ENCODE peak calls at places on chromosomes 1 and 21, in four cellular contexts. One of them, this sample, is unnamed.

GRCh38 chr1:228007054-228007800 is 429 bp downstream of the WNT3A start:
- DNase-seq in spleen: peak
- DNase-seq in HepG2: no peak
- DNase-seq in stomach: peak
- DNase-seq in this sample: no peak

GRCh38 chr1:41021526-41022308 is at the start of gene SLFNL1:
- DNase-seq in spleen: no peak
- DNase-seq in stomach: no peak
- DNase-seq in HepG2: no peak
- DNase-seq in this sample: no peak

GRCh38 chr1:47663286-47663685 is 225.4 kb downstream of the FOXD2 start:
- DNase-seq in stomach: no peak
- DNase-seq in spleen: peak
- DNase-seq in HepG2: no peak
- DNase-seq in this sample: no peak

GRCh38 chr1:66489146-66489545 is 44.8 kb upstream of the SGIP1 start:
- DNase-seq in spleen: no peak
- DNase-seq in HepG2: no peak
- DNase-seq in stomach: no peak
- DNase-seq in this sample: no peak

GRCh38 chr1:56385314-56385713 is 194.0 kb downstream of the PLPP3 start:
- DNase-seq in HepG2: no peak
- DNase-seq in spleen: no peak
- DNase-seq in stomach: no peak
- DNase-seq in this sample: no peak

GRCh38 chr21:44529011-44529421 is 11.0 kb downstream of the KRTAP10-1 start:
- DNase-seq in spleen: no peak
- DNase-seq in stomach: peak
- DNase-seq in HepG2: no peak
- DNase-seq in this sample: no peak

GRCh38 chr1:111197598-111198289 is 2.7 kb downstream of the DENND2D start:
- DNase-seq in HepG2: no peak
- DNase-seq in spleen: peak
- DNase-seq in stomach: no peak
- DNase-seq in this sample: no peak

GRCh38 chr21:35149698-35150097 is 100.6 kb upstream of the RUNX1 start:
- DNase-seq in HepG2: no peak
- DNase-seq in spleen: no peak
- DNase-seq in stomach: no peak
- DNase-seq in this sample: no peak

GRCh38 chr1:84174051-84174556 is 30.0 kb downstream of the PRKACB start:
- DNase-seq in spleen: no peak
- DNase-seq in HepG2: peak
- DNase-seq in stomach: no peak
- DNase-seq in this sample: no peak

GRCh38 chr1:192974701-192975100 is 84.5 kb downstream of the UCHL5 start:
- DNase-seq in stomach: no peak
- DNase-seq in HepG2: no peak
- DNase-seq in spleen: no peak
- DNase-seq in this sample: no peak

GRCh38 chr1:8040586-8040985 is 14.5 kb upstream of the ERRFI1 start:
- DNase-seq in spleen: no peak
- DNase-seq in stomach: peak
- DNase-seq in HepG2: peak
- DNase-seq in this sample: peak

GRCh38 chr1:94063379-94063778 is 57.6 kb downstream of the ABCA4 start:
- DNase-seq in spleen: no peak
- DNase-seq in stomach: peak
- DNase-seq in HepG2: peak
- DNase-seq in this sample: no peak

GRCh38 chr1:13801232-13801631 is 101.2 kb downstream of the PRDM2 start:
- DNase-seq in HepG2: no peak
- DNase-seq in stomach: peak
- DNase-seq in spleen: no peak
- DNase-seq in this sample: peak

GRCh38 chr1:56566040-56566774 is 13.2 kb downstream of the PLPP3 start:
- DNase-seq in spleen: no peak
- DNase-seq in stomach: no peak
- DNase-seq in HepG2: peak
- DNase-seq in this sample: no peak

GRCh38 chr21:36647279-36648093 is 51.4 kb upstream of the SIM2 start:
- DNase-seq in stomach: peak
- DNase-seq in spleen: no peak
- DNase-seq in HepG2: peak
- DNase-seq in this sample: no peak

GRCh38 chr1:61839702-61840101 is 97.4 kb downstream of the PATJ start:
- DNase-seq in spleen: no peak
- DNase-seq in HepG2: no peak
- DNase-seq in stomach: no peak
- DNase-seq in this sample: no peak

GRCh38 chr1:163074716-163075284 is 5.6 kb downstream of the RGS4 start:
- DNase-seq in HepG2: no peak
- DNase-seq in stomach: no peak
- DNase-seq in spleen: no peak
- DNase-seq in this sample: no peak

GRCh38 chr1:244254467-244254866 is 197.2 kb downstream of the ADSS2 start:
- DNase-seq in spleen: peak
- DNase-seq in stomach: no peak
- DNase-seq in HepG2: no peak
- DNase-seq in this sample: no peak

GRCh38 chr1:212606734-212607205 is 1.8 kb upstream of the ATF3 start:
- DNase-seq in spleen: peak
- DNase-seq in stomach: peak
- DNase-seq in HepG2: no peak
- DNase-seq in this sample: peak

GRCh38 chr21:26194811-26195251 is 24.3 kb upstream of the APP start:
- DNase-seq in HepG2: no peak
- DNase-seq in stomach: no peak
- DNase-seq in spleen: no peak
- DNase-seq in this sample: no peak

GRCh38 chr21:45942011-45942546 is 39.5 kb upstream of the COL6A1 start:
- DNase-seq in HepG2: no peak
- DNase-seq in stomach: no peak
- DNase-seq in spleen: no peak
- DNase-seq in this sample: no peak

GRCh38 chr1:62271932-62272728 is 47.1 kb downstream of the KANK4 start:
- DNase-seq in HepG2: no peak
- DNase-seq in spleen: peak
- DNase-seq in stomach: no peak
- DNase-seq in this sample: no peak

GRCh38 chr1:43414634-43415223 is 25.0 kb downstream of the SZT2 start:
- DNase-seq in spleen: no peak
- DNase-seq in stomach: peak
- DNase-seq in HepG2: peak
- DNase-seq in this sample: peak

GRCh38 chr1:55572878-55573734 is 357.9 kb upstream of the USP24 start:
- DNase-seq in spleen: no peak
- DNase-seq in HepG2: peak
- DNase-seq in stomach: no peak
- DNase-seq in this sample: no peak

GRCh38 chr1:198771562-198772153 is 132.8 kb downstream of the PTPRC start:
- DNase-seq in spleen: no peak
- DNase-seq in stomach: no peak
- DNase-seq in HepG2: peak
- DNase-seq in this sample: no peak

GRCh38 chr1:37415611-37416244 is 58.7 kb upstream of the ZC3H12A start:
- DNase-seq in HepG2: no peak
- DNase-seq in stomach: no peak
- DNase-seq in spleen: peak
- DNase-seq in this sample: no peak

GRCh38 chr1:228311091-228311490 is 95.5 kb downstream of the TRIM11 start:
- DNase-seq in HepG2: no peak
- DNase-seq in spleen: no peak
- DNase-seq in stomach: no peak
- DNase-seq in this sample: no peak

GRCh38 chr1:150563340-150564038 is 14.3 kb downstream of the ADAMTSL4 start:
- DNase-seq in stomach: peak
- DNase-seq in HepG2: no peak
- DNase-seq in spleen: peak
- DNase-seq in this sample: peak

GRCh38 chr1:20540281-20540680 is 12.1 kb upstream of the FAM43B start:
- DNase-seq in stomach: no peak
- DNase-seq in spleen: no peak
- DNase-seq in HepG2: no peak
- DNase-seq in this sample: no peak

GRCh38 chr21:42642219-42642745 is 11.1 kb upstream of the PDE9A start:
- DNase-seq in stomach: no peak
- DNase-seq in HepG2: no peak
- DNase-seq in spleen: peak
- DNase-seq in this sample: no peak

GRCh38 chr1:116857092-116857491 is 52.6 kb upstream of the PTGFRN start:
- DNase-seq in spleen: no peak
- DNase-seq in stomach: no peak
- DNase-seq in HepG2: no peak
- DNase-seq in this sample: no peak

GRCh38 chr1:153515504-153516394 is 20.0 kb downstream of the S100A6 start:
- DNase-seq in HepG2: no peak
- DNase-seq in spleen: peak
- DNase-seq in stomach: peak
- DNase-seq in this sample: peak
- TF ChIP-seq POLR2AphosphoS5 in HepG2: no peak
- TF ChIP-seq POLR2AphosphoS5 in spleen: no peak
- TF ChIP-seq POLR2AphosphoS5 in stomach: peak
- TF ChIP-seq POLR2AphosphoS5 in this sample: peak

GRCh38 chr1:17235135-17235880 is 13.6 kb upstream of the PADI3 start:
- DNase-seq in spleen: no peak
- DNase-seq in stomach: no peak
- DNase-seq in HepG2: no peak
- DNase-seq in this sample: no peak

GRCh38 chr1:17239420-17239819 is 9.5 kb upstream of the PADI3 start:
- DNase-seq in spleen: no peak
- DNase-seq in HepG2: peak
- DNase-seq in stomach: no peak
- DNase-seq in this sample: no peak

GRCh38 chr1:17234405-17234804 is 14.5 kb upstream of the PADI3 start:
- DNase-seq in stomach: no peak
- DNase-seq in HepG2: no peak
- DNase-seq in spleen: no peak
- DNase-seq in this sample: no peak

GRCh38 chr1:17233675-17234074 is 15.2 kb upstream of the PADI3 start:
- DNase-seq in HepG2: no peak
- DNase-seq in spleen: no peak
- DNase-seq in stomach: peak
- DNase-seq in this sample: peak

DNA sequence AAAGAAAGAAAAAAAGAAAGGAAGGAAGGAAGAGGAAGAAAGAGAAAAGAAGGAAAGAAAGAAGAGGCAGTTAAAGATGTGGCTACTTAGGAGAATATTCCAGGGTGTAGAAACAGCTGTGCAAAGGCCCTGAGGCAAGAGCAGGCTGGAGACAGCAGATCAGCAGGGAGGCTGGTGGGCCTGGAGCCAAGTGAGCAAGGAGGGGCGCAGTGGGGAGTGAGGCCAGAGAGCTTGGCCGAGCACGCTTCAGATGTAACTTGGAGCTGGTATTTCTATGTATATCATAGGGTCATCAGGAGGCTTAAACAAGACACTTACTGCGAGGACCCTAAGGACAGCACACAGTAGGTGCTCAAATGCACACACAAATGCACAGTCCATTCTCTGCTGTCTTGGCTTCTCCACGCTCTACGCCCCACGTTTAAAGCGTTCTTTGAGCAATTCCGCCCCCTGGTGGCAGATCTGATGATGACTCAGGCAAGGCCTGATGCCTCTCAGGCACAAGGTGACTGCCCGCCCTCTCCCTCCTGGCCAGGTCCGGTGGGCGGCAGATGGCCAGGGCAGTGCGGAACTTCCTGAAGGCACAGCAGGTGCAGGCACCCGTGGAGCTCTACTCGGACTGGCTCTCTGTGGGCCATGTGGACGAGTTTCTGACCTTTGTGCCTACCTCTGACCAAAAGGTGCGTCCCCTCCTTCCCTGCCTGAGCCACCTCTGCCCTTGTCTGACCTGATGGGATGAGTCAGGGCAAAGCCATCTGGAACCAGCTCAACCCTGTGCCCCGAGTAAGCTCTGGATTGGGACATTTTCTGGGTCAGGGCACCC is 11.9 kb upstream of the PADI3 start:
- DNase-seq in spleen: peak
- DNase-seq in stomach: peak
- DNase-seq in HepG2: peak
- DNase-seq in this sample: peak
- TF ChIP-seq POLR2A in spleen: no peak
- TF ChIP-seq POLR2A in stomach: no peak
- TF ChIP-seq POLR2A in HepG2: no peak
- TF ChIP-seq POLR2A in this sample: no peak

GRCh38 chr1:152188673-152189591 is 29.9 kb upstream of the RPTN start:
- DNase-seq in HepG2: peak
- DNase-seq in spleen: peak
- DNase-seq in stomach: peak
- DNase-seq in this sample: peak
- H3K4me3 ChIP-seq in HepG2: no peak
- H3K4me3 ChIP-seq in spleen: peak
- H3K4me3 ChIP-seq in stomach: peak
- H3K4me3 ChIP-seq in this sample: peak

DNA sequence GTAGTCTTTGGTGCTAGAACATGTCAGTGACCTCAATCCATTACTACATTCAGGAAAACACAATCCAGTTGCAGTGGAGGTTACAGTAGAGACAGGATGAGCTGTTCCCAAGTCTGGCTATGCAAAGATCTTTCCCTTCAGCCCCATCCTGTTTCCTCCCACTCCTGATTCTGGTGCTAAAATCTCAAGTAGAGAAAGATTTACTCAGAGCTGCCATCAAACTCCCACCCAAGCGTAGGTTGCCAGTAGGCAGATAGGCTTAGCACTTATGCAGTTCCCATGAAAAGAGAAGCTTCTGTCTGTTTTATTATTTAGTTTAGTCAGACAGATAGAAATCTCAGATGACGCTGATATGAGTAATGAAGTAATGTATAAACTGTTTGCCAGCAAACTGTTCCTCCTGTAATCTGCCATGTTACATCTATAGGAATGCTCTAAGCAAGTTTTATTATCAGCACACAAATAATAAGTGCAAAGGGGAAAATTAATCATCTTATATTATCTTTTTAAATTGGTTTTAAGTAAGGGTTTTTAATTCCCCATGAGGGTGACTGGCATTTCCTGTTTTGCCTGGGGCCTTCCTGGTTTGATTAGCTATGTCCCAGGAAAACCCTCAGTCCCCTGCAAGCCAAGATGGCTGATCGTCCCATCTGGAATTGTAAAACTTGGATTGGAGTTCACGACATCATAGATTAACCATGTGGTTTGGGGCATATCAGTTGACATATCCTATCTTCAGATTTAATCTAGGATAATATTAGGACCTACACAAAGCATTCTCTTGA is 188.3 kb upstream of the PALMD start:
- DNase-seq in HepG2: no peak
- DNase-seq in stomach: no peak
- DNase-seq in spleen: no peak
- DNase-seq in this sample: no peak
- TF ChIP-seq POLR2AphosphoS5 in HepG2: no peak
- TF ChIP-seq POLR2AphosphoS5 in stomach: no peak
- TF ChIP-seq POLR2AphosphoS5 in spleen: no peak
- TF ChIP-seq POLR2AphosphoS5 in this sample: no peak

GRCh38 chr1:6257541-6258069 is 3.3 kb downstream of the GPR153 start:
- DNase-seq in stomach: no peak
- DNase-seq in spleen: peak
- DNase-seq in HepG2: no peak
- DNase-seq in this sample: no peak
- TF ChIP-seq POLR2A in stomach: no peak
- TF ChIP-seq POLR2A in spleen: no peak
- TF ChIP-seq POLR2A in HepG2: no peak
- TF ChIP-seq POLR2A in this sample: no peak

This sample was measured in prostate gland.